ENCODE peak calls at places on chromosomes 5 and 9, in four cellular contexts. Z is ovary, H is gastrocnemius medialis, D is HL-60. G is an unnamed sample.

GRCh38 chr9:126973651-126974529 is 59.3 kb downstream of the RALGPS1 start:
- DNase-seq in D (no peak), Z (no peak), H (no peak), G (no peak)

GRCh38 chr5:10111575-10111974 is 138.1 kb downstream of the ATPSCKMT start:
- DNase-seq in Z (no peak), H (no peak), D (peak; percentile 0), G (no peak)

GRCh38 chr5:138675998-138676397 is 77.2 kb upstream of the CTNNA1 start:
- DNase-seq in Z (no peak), H (no peak), D (no peak), G (no peak)

GRCh38 chr5:14476791-14477435 is 104.7 kb upstream of the OTULINL start:
- DNase-seq in H (no peak), Z (no peak), D (no peak), G (no peak)

GRCh38 chr5:16913187-16913839 is 22.8 kb downstream of the MYO10 start:
- DNase-seq in H (no peak), D (no peak), Z (no peak), G (no peak)

GRCh38 chr9:135254176-135255032 is 166.9 kb downstream of the OLFM1 start:
- DNase-seq in Z (no peak), D (no peak), H (no peak), G (peak; percentile 33)

GRCh38 chr5:123545506-123545905 is 33.5 kb downstream of the CSNK1G3 start:
- DNase-seq in Z (no peak), H (no peak), D (no peak), G (no peak)

GRCh38 chr9:89494199-89494598 is 3.7 kb downstream of the SEMA4D start:
- DNase-seq in D (no peak), Z (no peak), H (no peak), G (no peak)

GRCh38 chr9:134375430-134376385 is 49.5 kb downstream of the RXRA start:
- DNase-seq in D (no peak), H (peak; percentile 96), Z (peak; percentile 86), G (peak; percentile 88)

GRCh38 chr5:11143456-11144267 is 382.6 kb upstream of the DAP start:
- DNase-seq in D (no peak), H (no peak), Z (no peak), G (no peak)

GRCh38 chr5:172877496-172878260 is 43.6 kb downstream of the ERGIC1 start:
- DNase-seq in D (peak; percentile 21), Z (no peak), H (no peak), G (no peak)

GRCh38 chr5:148912714-148913398 is 86.4 kb downstream of the ADRB2 start:
- DNase-seq in H (no peak), Z (no peak), D (no peak), G (no peak)
- TF ChIP-seq CTCF in H (peak; percentile 48), Z (no peak), D (no peak), G (peak; percentile 39)

GRCh38 chr5:148969291-148969690 is 93.6 kb downstream of the SH3TC2 start:
- DNase-seq in D (no peak), Z (no peak), H (peak; percentile 53), G (no peak)

GRCh38 chr5:148967783-148968182 is 95.1 kb downstream of the SH3TC2 start:
- DNase-seq in Z (no peak), D (no peak), H (peak; percentile 56), G (no peak)

GRCh38 chr5:148966937-148967336 is 95.9 kb downstream of the SH3TC2 start:
- DNase-seq in D (no peak), Z (no peak), H (no peak), G (no peak)

GRCh38 chr5:148970228-148970627 is 92.6 kb downstream of the SH3TC2 start:
- DNase-seq in Z (no peak), D (no peak), H (peak; percentile 76), G (no peak)

DNA sequence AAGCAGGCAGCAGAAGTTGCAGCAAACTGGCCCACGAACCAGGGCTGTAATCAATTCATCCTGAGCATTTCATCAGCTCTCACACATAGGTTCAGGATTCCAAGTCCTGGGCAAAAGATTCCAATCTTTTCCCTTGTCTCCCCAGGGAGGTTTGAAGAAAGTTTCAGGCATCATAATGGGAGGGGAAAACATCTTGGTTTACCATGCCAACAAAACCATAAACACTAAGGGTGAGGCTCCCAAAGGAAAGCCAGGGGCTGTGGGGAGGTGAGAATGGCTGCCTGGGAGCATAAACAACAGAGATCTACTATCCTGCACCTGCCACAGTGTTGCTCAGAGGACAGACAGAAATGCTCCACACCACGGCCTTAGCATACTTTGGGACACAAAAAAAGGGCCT is 94.6 kb downstream of the SH3TC2 start:
- DNase-seq in Z (no peak), D (no peak), H (no peak), G (no peak)
- H3K27ac ChIP-seq in Z (no peak overlapping the region), D (no peak overlapping the region), H (peak overlapping the region; percentile 94), G (peak overlapping the region; percentile 62)

DNA sequence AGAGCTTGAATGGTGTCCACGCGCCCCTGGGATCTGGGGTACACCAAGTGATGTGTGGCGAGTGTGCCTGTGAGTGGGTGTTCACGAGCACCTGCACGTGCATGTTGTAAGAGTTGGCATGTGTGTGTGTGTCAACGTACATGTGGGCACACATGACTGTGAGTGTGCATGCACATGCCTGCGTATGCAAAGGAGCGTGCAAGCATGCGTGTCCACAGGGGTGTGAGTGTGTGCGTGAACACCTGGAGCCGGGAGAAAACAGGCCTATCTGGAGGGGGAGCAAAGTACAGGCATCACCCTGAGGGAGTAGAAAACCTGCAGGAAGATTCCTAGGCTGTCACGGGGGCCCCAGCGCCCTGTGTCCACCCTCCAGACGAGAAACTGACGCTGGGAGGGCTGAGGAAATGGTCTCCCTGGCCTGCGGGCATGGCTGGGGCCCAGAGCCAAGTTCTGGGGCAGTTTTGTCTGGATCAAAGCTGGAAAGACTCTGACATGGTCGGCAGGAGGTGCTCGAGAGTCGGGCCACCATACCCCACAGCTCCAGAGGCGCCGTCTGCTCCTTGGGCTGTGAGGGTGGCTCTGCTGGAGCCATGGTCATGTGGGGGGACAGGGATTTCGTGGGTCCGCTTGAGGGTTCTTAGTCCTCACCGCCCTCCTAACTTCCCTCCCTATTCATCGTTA is 31.8 kb downstream of the PTGES start:
- DNase-seq in H (no peak), D (no peak), Z (no peak), G (no peak)
- TF ChIP-seq CTCF in H (no peak), D (no peak), Z (no peak), G (no peak)

DNA sequence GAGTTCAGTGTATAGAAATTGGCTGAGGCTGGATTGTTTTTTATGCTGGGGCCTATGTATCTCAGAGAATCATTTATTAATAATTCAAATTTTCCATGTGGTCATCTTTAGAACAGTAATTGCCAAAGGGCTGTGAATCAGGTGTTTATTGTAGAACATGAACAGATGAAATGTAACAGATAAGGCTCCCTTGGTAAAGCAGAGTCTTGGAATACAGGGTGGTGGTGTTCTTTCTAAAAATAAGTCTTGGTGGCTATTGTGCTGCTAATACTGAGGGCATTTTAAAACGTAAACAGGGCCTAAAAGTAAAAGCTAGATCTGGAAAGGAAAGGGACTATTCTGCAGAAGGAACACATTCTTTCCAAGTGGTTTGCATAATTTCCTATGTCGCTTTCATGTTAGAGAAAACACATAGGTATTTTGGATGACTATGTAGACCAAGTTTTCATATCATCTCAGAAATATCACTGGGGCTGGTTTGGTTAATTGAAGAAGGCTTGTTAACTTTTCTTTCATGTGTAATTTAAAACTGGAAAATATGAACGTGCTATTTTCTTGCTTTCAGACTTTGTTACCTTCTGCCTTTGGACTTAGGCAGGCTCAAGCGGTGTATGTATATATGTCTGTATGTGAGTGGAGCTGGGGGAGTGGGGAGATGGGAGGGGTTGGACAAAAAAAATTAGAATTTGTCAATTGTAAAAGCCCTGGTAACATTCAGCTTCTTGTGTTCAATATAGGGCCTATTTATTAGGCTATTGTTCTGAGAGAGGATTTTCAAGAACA is 119.9 kb upstream of the ANKRD55 start:
- DNase-seq in H (no peak), Z (no peak), D (no peak), G (no peak)
- H3K27ac ChIP-seq in H (peak overlapping the region; percentile 55), Z (no peak overlapping the region), D (no peak overlapping the region), G (no peak overlapping the region)

GRCh38 chr5:102090770-102091169 is 205.3 kb downstream of the SLCO4C1 start:
- DNase-seq in D (no peak), H (no peak), Z (no peak), G (no peak)
- TF ChIP-seq CTCF in D (no peak), H (no peak), Z (no peak), G (no peak)

DNA sequence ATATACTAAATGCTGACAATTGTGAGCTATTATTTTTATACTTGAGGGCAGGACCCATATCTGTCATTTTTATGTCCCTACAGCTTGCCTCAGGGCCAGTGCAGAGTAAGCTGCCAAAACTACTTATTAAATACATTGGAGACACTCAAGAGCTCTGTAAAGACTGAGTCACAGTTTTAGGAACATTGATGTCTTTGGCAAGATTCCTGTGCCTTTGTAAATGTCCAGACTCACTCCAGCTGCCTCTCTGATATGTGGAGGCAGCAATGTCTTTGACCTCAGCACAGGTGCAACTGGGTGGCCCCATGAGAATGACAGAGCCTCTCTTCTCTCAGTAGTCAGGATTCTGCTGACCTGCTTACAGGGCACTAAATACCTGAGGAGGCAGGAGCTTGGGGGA is 363.2 kb downstream of the OSTF1 start:
- DNase-seq in H (peak; percentile 29), Z (no peak), D (no peak), G (no peak)
- H3K27ac ChIP-seq in H (peak overlapping the region; percentile 45), Z (no peak overlapping the region), D (no peak overlapping the region), G (no peak overlapping the region)

GRCh38 chr9:137615387-137615871 is 3.4 kb upstream of the EHMT1 start:
- DNase-seq in D (no peak), Z (no peak), H (no peak), G (no peak)

GRCh38 chr9:137612741-137613142 is 6.1 kb upstream of the EHMT1 start:
- DNase-seq in Z (no peak), H (no peak), D (no peak), G (no peak)

GRCh38 chr9:137613738-137614523 is 4.9 kb upstream of the EHMT1 start:
- DNase-seq in Z (no peak), D (no peak), H (no peak), G (no peak)

GRCh38 chr9:137613259-137613658 is 5.5 kb upstream of the EHMT1 start:
- DNase-seq in H (no peak), Z (no peak), D (no peak), G (no peak)

DNA sequence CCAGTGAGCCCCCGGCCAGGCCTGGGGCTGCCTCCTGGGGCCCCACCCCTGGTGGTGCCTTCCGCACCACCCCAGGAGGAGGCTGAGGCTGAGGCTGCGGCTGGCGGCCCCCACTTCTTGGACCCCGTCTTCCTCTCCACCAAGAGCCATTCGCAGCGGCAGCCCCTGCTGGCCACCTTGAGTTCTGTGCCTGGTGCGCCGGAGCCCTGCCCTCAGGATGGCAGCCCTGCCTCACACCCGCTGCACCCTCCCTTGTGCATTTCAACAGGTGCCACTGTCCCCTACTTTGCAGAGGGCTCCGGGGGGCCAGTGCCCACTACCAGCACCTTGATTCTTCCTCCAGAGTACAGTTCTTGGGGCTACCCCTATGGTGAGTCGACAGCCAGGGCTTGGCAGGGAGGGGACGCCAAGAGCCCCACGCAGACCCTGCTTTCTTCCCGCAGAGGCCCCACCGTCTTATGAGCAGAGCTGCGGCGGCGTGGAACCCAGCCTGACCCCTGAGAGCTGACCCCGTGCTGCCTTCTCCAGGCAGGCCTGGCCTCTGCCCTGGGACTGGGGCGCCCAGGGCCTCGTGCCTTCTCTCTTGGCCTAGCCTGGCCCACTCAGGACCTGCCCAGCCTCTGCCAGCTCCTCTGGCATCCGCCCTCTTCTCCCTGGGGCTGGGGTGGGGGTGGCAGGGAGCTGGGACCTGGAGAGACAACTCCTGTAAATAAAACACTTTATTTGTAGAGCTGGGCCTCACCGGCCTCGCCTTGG is 4.0 kb upstream of the EHMT1 start:
- DNase-seq in H (no peak), Z (no peak), D (no peak), G (no peak)
- TF ChIP-seq CTCF in H (no peak), Z (no peak), D (no peak), G (no peak)